ENCODE peak calls at places on chromosome 11, in ten cellular contexts. M is retina; W is LoVo; H is left ventricle myocardium inferior; P is sigmoid colon; K is iris pigment epithelial cell; A is activated T-helper 1 cell treated with anti-CD3 and anti-CD28 coated beads, Interleukin-12 subunit alpha, Interleukin-12 subunit beta, Interleukin-2, Interleukin-4 antibody, amounts not matched to agents 30 ng/mL and 10 ng/mL and 1 ng/mL, durations not matched to agents 14 hours and 24 hours and 36 hours; T is body of pancreas; O is astrocyte of the cerebellum; V is fibroblast of the conjunctiva. E is an unnamed sample.
A peak's percentile ranks its signal among the peaks of the same experiment; 100 is the strongest.

GRCh38 chr11:14320020-14320419 is 39.0 kb downstream of the RRAS2 start:
- DNase-seq in V (no peak), W (no peak), P (no peak), M (no peak), A (peak; percentile 34), H (no peak), O (peak; percentile 86), K (peak; percentile 86), T (no peak), E (peak; percentile 57)

GRCh38 chr11:3641191-3641590 is 601 bp downstream of the ART5 start:
- DNase-seq in V (no peak), M (peak; percentile 9), H (no peak), T (no peak), W (no peak), O (no peak), A (no peak), K (no peak), P (no peak), E (no peak)

GRCh38 chr11:111798279-111798678 is 32.1 kb upstream of the PPP2R1B start:
- DNase-seq in T (no peak), K (no peak), M (no peak), P (no peak), O (no peak), V (no peak), H (no peak), W (no peak), A (no peak), E (no peak)

GRCh38 chr11:113873241-113873626 is 2.1 kb downstream of the USP28 start:
- DNase-seq in T (no peak), H (peak; percentile 42), M (no peak), V (no peak), A (no peak), P (no peak), O (no peak), K (no peak), W (no peak), E (peak; percentile 3)

GRCh38 chr11:85495918-85496317 is 131.2 kb downstream of the DLG2 start:
- DNase-seq in T (no peak), O (no peak), W (no peak), A (no peak), H (no peak), V (no peak), K (no peak), P (no peak), M (no peak), E (no peak)

GRCh38 chr11:26276798-26277424 is 55.0 kb upstream of the ANO3 start:
- DNase-seq in O (peak; percentile 45), H (peak; percentile 20), A (peak; percentile 3), M (peak; percentile 73), V (peak; percentile 60), T (peak; percentile 66), P (peak; percentile 66), K (peak; percentile 66), W (peak; percentile 43), E (peak; percentile 82)

GRCh38 chr11:76047231-76047630 is 159.1 kb downstream of the WNT11 start:
- DNase-seq in K (peak; percentile 26), V (no peak), A (no peak), P (no peak), W (no peak), H (no peak), T (peak; percentile 14), M (no peak), O (no peak), E (peak; percentile 15)

GRCh38 chr11:59753650-59754493 is 1.3 kb upstream of the STX3 start:
- DNase-seq in P (peak; percentile 92), H (peak; percentile 87), O (peak; percentile 35), W (peak; percentile 86), T (peak; percentile 92), V (peak; percentile 55), M (peak; percentile 89), A (peak; percentile 77), K (peak; percentile 65), E (peak; percentile 73)

GRCh38 chr11:93537767-93538261 is 5.4 kb downstream of the SMCO4 start:
- DNase-seq in K (peak; percentile 47), A (no peak), H (no peak), W (no peak), T (peak; percentile 39), V (no peak), O (no peak), M (no peak), P (no peak), E (peak; percentile 35)

GRCh38 chr11:84714316-84714780 is 912.8 kb downstream of the DLG2 start:
- DNase-seq in H (peak; percentile 29), T (peak; percentile 83), A (peak; percentile 48), V (no peak), P (no peak), K (peak; percentile 39), M (peak; percentile 55), W (peak; percentile 19), O (peak; percentile 40), E (peak; percentile 53)

GRCh38 chr11:72015511-72016061 is 16.9 kb downstream of the IL18BP start:
- DNase-seq in T (no peak), K (peak; percentile 41), V (no peak), M (no peak), H (no peak), P (no peak), O (no peak), W (no peak), A (no peak), E (peak; percentile 35)

GRCh38 chr11:78196661-78197091 is 8.0 kb downstream of the USP35 start:
- DNase-seq in A (no peak), O (no peak), K (no peak), H (no peak), T (peak; percentile 3), M (peak; percentile 30), P (no peak), V (no peak), W (no peak), E (no peak)

GRCh38 chr11:2535673-2536439 is 91.0 kb downstream of the KCNQ1 start:
- DNase-seq in P (peak; percentile 61), O (no peak), W (no peak), T (peak; percentile 4), K (no peak), A (no peak), H (peak; percentile 13), M (peak; percentile 38), V (no peak), E (no peak)

GRCh38 chr11:107648247-107648646 is 57.3 kb downstream of the ELMOD1 start:
- DNase-seq in K (no peak), W (no peak), O (no peak), T (no peak), A (no peak), V (no peak), P (no peak), H (no peak), M (peak; percentile 71), E (no peak)

GRCh38 chr11:45142241-45142885 is 4.1 kb upstream of the PRDM11 start:
- DNase-seq in M (no peak), K (peak; percentile 15), P (peak; percentile 49), V (no peak), O (no peak), H (no peak), T (no peak), W (no peak), A (no peak), E (peak; percentile 73)